ENCODE peak calls at places on chromosomes 7 and 10, in six cellular contexts. Y, P, D, M, L and V are unnamed samples. For H3K27me3, the result is how much of the 10 kb centered on the place peaks cover.

GRCh38 chr10:86367339-86367951 is 850 bp upstream of the GRID1 start:
- DNase-seq in Y (no peak), P (no peak), D (no peak), L (peak), M (peak), V (peak)

GRCh38 chr10:132155723-132156381 is 30.9 kb upstream of the DPYSL4 start:
- DNase-seq in Y (no peak), M (no peak), D (no peak), L (no peak), P (no peak), V (no peak)

GRCh38 chr7:2158331-2159175 is 74.2 kb downstream of the MAD1L1 start:
- DNase-seq in M (peak), P (no peak), Y (no peak), D (peak), L (no peak), V (peak)

GRCh38 chr10:133396035-133396624 is 2.2 kb downstream of the MTG1 start:
- DNase-seq in Y (no peak), L (no peak), P (no peak), D (no peak), M (peak), V (no peak)

GRCh38 chr10:126551197-126551596 is 119.3 kb downstream of the C10orf90 start:
- DNase-seq in P (no peak), M (no peak), L (no peak), Y (peak), D (no peak), V (no peak)

GRCh38 chr7:108166687-108167086 is 36.5 kb upstream of the LAMB4 start:
- DNase-seq in D (no peak), L (no peak), Y (no peak), M (no peak), P (no peak), V (no peak)

GRCh38 chr10:124693801-124694416 is 50.3 kb downstream of the FAM53B start:
- DNase-seq in D (no peak), M (no peak), Y (no peak), L (no peak), P (no peak), V (no peak)

GRCh38 chr7:116715087-116715486 is 43.1 kb downstream of the MET start:
- DNase-seq in D (no peak), P (no peak), Y (no peak), M (no peak), L (no peak), V (no peak)

GRCh38 chr7:22782616-22783232 is 39.9 kb downstream of the TOMM7 start:
- DNase-seq in P (peak), D (peak), M (peak), L (no peak), Y (no peak), V (no peak)

GRCh38 chr7:41045556-41046123 is 657.2 kb downstream of the INHBA start:
- DNase-seq in Y (peak), P (peak), M (no peak), L (no peak), D (no peak), V (no peak)

GRCh38 chr10:118207470-118208007 is 134.6 kb downstream of the FAM204A start:
- DNase-seq in M (no peak), Y (no peak), P (no peak), D (no peak), L (no peak), V (no peak)

GRCh38 chr7:84248843-84249242 is 54.3 kb upstream of the SEMA3A start:
- DNase-seq in D (no peak), M (no peak), Y (no peak), L (no peak), P (no peak), V (no peak)

GRCh38 chr7:84249651-84250050 is 55.1 kb upstream of the SEMA3A start:
- DNase-seq in M (no peak), Y (no peak), D (no peak), P (no peak), L (no peak), V (no peak)

GRCh38 chr7:84245831-84246230 is 51.2 kb upstream of the SEMA3A start:
- DNase-seq in D (no peak), P (no peak), L (no peak), Y (no peak), M (no peak), V (no peak)

GRCh38 chr7:84248267-84248666 is 53.7 kb upstream of the SEMA3A start:
- DNase-seq in Y (no peak), L (no peak), M (no peak), D (no peak), P (no peak), V (no peak)

DNA sequence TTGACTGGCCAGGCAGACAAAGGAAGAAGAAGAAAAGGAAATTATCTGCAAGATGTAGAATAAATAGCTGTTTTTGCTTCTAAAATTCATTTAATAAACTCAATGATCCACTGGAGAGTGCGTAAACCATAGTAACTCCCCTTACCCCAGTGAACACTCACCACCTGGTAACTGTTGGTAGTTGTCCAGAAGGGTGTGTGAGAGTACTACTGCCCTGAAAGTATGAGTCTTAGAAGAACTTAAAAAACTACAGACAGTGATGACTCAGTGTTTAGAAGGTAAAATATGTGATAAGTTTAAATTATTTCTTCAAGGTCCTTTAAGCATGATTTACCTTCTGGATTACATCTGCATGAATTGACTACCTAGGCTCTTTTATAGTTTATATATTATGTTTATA is 53.0 kb upstream of the SEMA3A start:
- DNase-seq in L (no peak), M (no peak), Y (no peak), P (no peak), D (no peak), V (no peak)
- TF ChIP-seq CTCF in L (no peak), M (no peak), Y (no peak), P (peak), D (no peak), V (no peak)

GRCh38 chr10:71357792-71358265 is 38.8 kb downstream of the SLC29A3 start:
- DNase-seq in D (no peak), Y (no peak), L (no peak), M (no peak), P (peak), V (no peak)

GRCh38 chr10:71355886-71356285 is 36.8 kb downstream of the SLC29A3 start:
- DNase-seq in L (no peak), P (no peak), Y (no peak), M (no peak), D (no peak), V (no peak)

GRCh38 chr10:71361581-71361980 is 35.1 kb upstream of the CDH23 start:
- DNase-seq in P (no peak), D (no peak), Y (no peak), M (no peak), L (no peak), V (no peak)

GRCh38 chr10:71359364-71360046 is 37.2 kb upstream of the CDH23 start:
- DNase-seq in M (peak), P (no peak), L (no peak), Y (no peak), D (no peak), V (no peak)

DNA sequence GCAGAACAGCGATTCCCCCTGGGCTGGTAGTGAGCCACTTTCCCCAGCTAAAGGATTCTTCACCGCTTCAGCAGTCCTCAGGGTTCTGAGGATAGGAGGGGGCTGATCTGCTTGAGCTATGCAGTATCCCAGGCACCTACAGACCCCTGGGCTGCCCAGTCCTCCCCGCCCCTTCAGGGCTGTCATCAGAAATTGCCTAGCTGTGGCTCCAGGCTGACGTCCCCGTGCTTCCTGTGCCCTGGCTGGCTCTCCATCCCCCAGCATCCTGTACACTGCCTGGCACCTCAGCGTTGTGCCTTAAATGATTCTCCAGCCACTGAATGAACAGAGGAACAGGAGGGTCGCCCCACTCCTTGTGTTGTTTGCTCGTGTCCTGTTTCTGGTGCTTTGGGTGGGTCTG is 38.4 kb upstream of the CDH23 start:
- DNase-seq in L (no peak), P (no peak), Y (no peak), M (no peak), D (no peak), V (no peak)
- H3K27me3 ChIP-seq in L (under half), P (under half), Y (under half), M (under half), D (under half), V (under half)

GRCh38 chr7:149753370-149754233 is 19.8 kb downstream of the ZNF467 start:
- DNase-seq in Y (no peak), L (no peak), D (no peak), M (no peak), P (peak), V (no peak)
- TF ChIP-seq CTCF in Y (peak), L (peak), D (peak), M (peak), P (peak), V (no peak)

GRCh38 chr10:100836891-100837290 is 75.9 kb upstream of the SLF2 start:
- DNase-seq in D (no peak), L (no peak), P (no peak), Y (no peak), M (no peak), V (no peak)

GRCh38 chr10:100831742-100832141 is 81.0 kb upstream of the SLF2 start:
- DNase-seq in P (no peak), D (no peak), M (no peak), L (no peak), Y (no peak), V (peak)

GRCh38 chr10:100837300-100837699 is 75.5 kb upstream of the SLF2 start:
- DNase-seq in Y (no peak), D (no peak), P (no peak), L (no peak), M (no peak), V (no peak)

GRCh38 chr10:100838986-100839385 is 73.8 kb upstream of the SLF2 start:
- DNase-seq in L (no peak), P (no peak), M (no peak), Y (no peak), D (no peak), V (no peak)

GRCh38 chr10:100835810-100836209 is 77.0 kb upstream of the SLF2 start:
- DNase-seq in L (no peak), M (no peak), P (no peak), Y (no peak), D (no peak), V (no peak)
- H3K27me3 ChIP-seq in L (under half), M (half or more), P (half or more), Y (under half), D (half or more), V (half or more)

DNA sequence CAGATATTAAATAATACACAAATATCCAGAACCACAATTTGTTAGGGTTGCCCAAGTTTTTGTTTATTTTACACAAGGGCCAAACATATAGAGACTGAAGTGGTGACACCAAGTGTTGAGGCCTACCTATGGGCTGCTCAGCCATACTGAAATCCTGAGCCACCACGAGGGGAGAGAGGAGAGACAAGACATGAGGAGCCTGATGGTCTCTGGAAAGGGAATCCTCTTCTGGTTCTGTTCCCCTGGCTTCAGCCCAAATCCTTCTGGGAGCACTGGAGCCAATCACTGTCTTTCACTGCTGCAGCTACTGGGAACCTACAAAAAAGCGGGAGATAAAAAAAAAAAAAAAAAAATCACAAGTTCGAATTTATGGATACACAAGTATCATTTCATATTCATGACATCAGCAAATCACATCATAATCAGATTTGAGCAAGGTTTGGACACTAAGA is 1.9 kb downstream of the SKIDA1 start:
- DNase-seq in D (no peak), P (peak), M (no peak), L (no peak), Y (peak), V (no peak)
- TF ChIP-seq CTCF in D (no peak), P (no peak), M (no peak), L (no peak), Y (no peak), V (no peak)

GRCh38 chr10:77974396-77975074 is 48.0 kb upstream of the DLG5 start:
- DNase-seq in Y (no peak), M (no peak), D (no peak), P (peak), L (no peak), V (no peak)

GRCh38 chr10:77977975-77978759 is 51.1 kb downstream of the POLR3A start:
- DNase-seq in D (no peak), P (no peak), Y (no peak), L (no peak), M (no peak), V (peak)

GRCh38 chr10:77975086-77975666 is 48.6 kb upstream of the DLG5 start:
- DNase-seq in M (no peak), P (no peak), D (no peak), L (no peak), Y (no peak), V (no peak)

GRCh38 chr10:77979221-77979620 is 50.1 kb downstream of the POLR3A start:
- DNase-seq in Y (no peak), M (no peak), P (no peak), D (no peak), L (no peak), V (peak)

GRCh38 chr10:77977016-77977415 is 50.5 kb upstream of the DLG5 start:
- DNase-seq in M (no peak), D (no peak), P (no peak), Y (no peak), L (no peak), V (no peak)
- H3K27me3 ChIP-seq in M (under half), D (under half), P (under half), Y (under half), L (under half), V (under half)

GRCh38 chr10:22436893-22437619 is 91.8 kb downstream of the SPAG6 start:
- DNase-seq in M (peak), Y (peak), D (peak), P (peak), L (peak), V (peak)
- TF ChIP-seq CTCF in M (no peak), Y (peak), D (no peak), P (peak), L (no peak), V (no peak)